ENCODE peak calls at places on chromosomes 16 and 17, in eight cellular contexts. O is heart left ventricle, B is kidney, M is fibroblast of mammary gland, T is WTC11, D is AG09319, S is fibroblast of the aortic adventitia, J is astrocyte of the cerebellum. E is an unnamed sample.
A peak's percentile ranks its signal among the peaks of the same experiment; 100 is the strongest.

GRCh38 chr17:45104029-45104428 is 28.3 kb downstream of the PLCD3 start:
- DNase-seq in O (no peak), B (no peak), M (peak; percentile 41), T (no peak), D (no peak), S (no peak), J (no peak), E (no peak)

GRCh38 chr16:2026461-2027023 is at the start of gene NHERF2:
- DNase-seq in O (no peak), B (peak; percentile 79), M (no peak), T (no peak), D (no peak), S (no peak), J (no peak), E (no peak)

GRCh38 chr17:794876-795275 is 12.7 kb downstream of the MRM3 start:
- DNase-seq in O (peak; percentile 91), B (peak; percentile 92), M (peak; percentile 75), T (peak; percentile 81), D (peak; percentile 40), S (peak; percentile 79), J (peak; percentile 52), E (peak; percentile 43)

GRCh38 chr16:31213877-31214704 is at the start of gene TRIM72:
- DNase-seq in O (no peak), B (no peak), M (no peak), T (no peak), D (no peak), S (no peak), J (no peak), E (no peak)

GRCh38 chr17:76904116-76904515 is 35.9 kb downstream of the MGAT5B start:
- DNase-seq in O (no peak), B (peak; percentile 51), M (no peak), T (no peak), D (no peak), S (no peak), J (no peak), E (no peak)

GRCh38 chr16:3983081-3983520 is 102.6 kb upstream of the CREBBP start:
- DNase-seq in O (peak; percentile 72), B (no peak), M (peak; percentile 56), T (peak; percentile 89), D (no peak), S (peak; percentile 60), J (peak; percentile 53), E (peak; percentile 73)

GRCh38 chr16:14249291-14250032 is 178.3 kb downstream of the MRTFB start:
- DNase-seq in O (no peak), B (no peak), M (peak; percentile 51), T (peak; percentile 45), D (peak; percentile 2), S (peak; percentile 71), J (peak; percentile 23), E (peak; percentile 24)

GRCh38 chr17:43701318-43701743 is 39.6 kb upstream of the MEOX1 start:
- DNase-seq in O (no peak), B (no peak), M (peak; percentile 85), T (no peak), D (peak; percentile 19), S (no peak), J (peak; percentile 79), E (no peak)

GRCh38 chr17:27628376-27628775 is 2.6 kb upstream of the LGALS9 start:
- DNase-seq in O (no peak), B (peak; percentile 34), M (no peak), T (no peak), D (no peak), S (no peak), J (no peak), E (no peak)

GRCh38 chr16:24890746-24891145 is 45.0 kb downstream of the SLC5A11 start:
- DNase-seq in O (no peak), B (no peak), M (no peak), T (no peak), D (no peak), S (no peak), J (no peak), E (no peak)

GRCh38 chr16:70454221-70455034 is at the start of gene FCSK:
- DNase-seq in O (peak; percentile 85), B (peak; percentile 89), M (peak; percentile 63), T (peak; percentile 84), D (no peak), S (peak; percentile 72), J (no peak), E (peak; percentile 80)

DNA sequence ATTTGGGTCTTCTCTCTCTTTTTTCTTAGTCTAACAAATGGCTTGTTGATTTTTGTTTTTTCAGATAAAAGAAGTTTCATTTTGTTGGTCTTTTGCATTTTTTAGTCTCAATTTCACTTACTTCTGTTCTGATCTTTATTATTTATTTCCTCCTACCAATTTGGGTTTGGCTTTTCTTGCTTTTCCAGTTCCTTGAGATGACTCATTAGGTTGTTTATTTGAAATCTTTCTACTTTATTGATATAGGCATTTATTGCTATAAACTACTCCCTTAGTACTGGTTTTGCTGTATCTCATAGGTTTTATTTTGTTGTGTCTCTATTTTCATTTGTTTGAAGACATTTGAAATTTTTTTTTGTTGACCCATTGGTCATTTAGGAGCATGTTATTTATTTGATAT is 152.2 kb upstream of the MPHOSPH6 start:
- DNase-seq in O (no peak), B (no peak), M (no peak), T (no peak), D (no peak), S (no peak), J (no peak), E (no peak)
- TF ChIP-seq CTCF in O (no peak), B (no peak), M (no peak), T (no peak), D (no peak), S (no peak), J (no peak), E (no peak)

GRCh38 chr16:7736138-7736537 is 403.5 kb downstream of the RBFOX1 start:
- DNase-seq in O (no peak), B (no peak), M (no peak), T (no peak), D (no peak), S (no peak), J (no peak), E (no peak)
- TF ChIP-seq CTCF in O (no peak), B (no peak), M (no peak), T (no peak), D (no peak), S (no peak), J (no peak), E (no peak)

GRCh38 chr17:46876353-46876887 is 25.0 kb downstream of the WNT9B start:
- DNase-seq in O (no peak), B (peak; percentile 85), M (no peak), T (peak; percentile 62), D (no peak), S (no peak), J (no peak), E (peak; percentile 28)
- TF ChIP-seq CTCF in O (no peak), B (peak; percentile 46), M (no peak), T (peak; percentile 43), D (no peak), S (no peak), J (no peak), E (peak; percentile 64)

GRCh38 chr16:67209565-67209964 is 10.6 kb downstream of the ELMO3 start:
- DNase-seq in O (no peak), B (no peak), M (no peak), T (no peak), D (no peak), S (no peak), J (no peak), E (no peak)

GRCh38 chr16:67207857-67208524 is 9.1 kb downstream of the ELMO3 start:
- DNase-seq in O (no peak), B (peak; percentile 64), M (peak; percentile 46), T (no peak), D (no peak), S (no peak), J (no peak), E (no peak)

GRCh38 chr16:67208525-67208896 is 9.6 kb downstream of the ELMO3 start:
- DNase-seq in O (no peak), B (no peak), M (no peak), T (no peak), D (no peak), S (no peak), J (no peak), E (no peak)

GRCh38 chr16:67211674-67212073 is 12.7 kb downstream of the ELMO3 start:
- DNase-seq in O (no peak), B (no peak), M (no peak), T (no peak), D (no peak), S (no peak), J (no peak), E (no peak)

DNA sequence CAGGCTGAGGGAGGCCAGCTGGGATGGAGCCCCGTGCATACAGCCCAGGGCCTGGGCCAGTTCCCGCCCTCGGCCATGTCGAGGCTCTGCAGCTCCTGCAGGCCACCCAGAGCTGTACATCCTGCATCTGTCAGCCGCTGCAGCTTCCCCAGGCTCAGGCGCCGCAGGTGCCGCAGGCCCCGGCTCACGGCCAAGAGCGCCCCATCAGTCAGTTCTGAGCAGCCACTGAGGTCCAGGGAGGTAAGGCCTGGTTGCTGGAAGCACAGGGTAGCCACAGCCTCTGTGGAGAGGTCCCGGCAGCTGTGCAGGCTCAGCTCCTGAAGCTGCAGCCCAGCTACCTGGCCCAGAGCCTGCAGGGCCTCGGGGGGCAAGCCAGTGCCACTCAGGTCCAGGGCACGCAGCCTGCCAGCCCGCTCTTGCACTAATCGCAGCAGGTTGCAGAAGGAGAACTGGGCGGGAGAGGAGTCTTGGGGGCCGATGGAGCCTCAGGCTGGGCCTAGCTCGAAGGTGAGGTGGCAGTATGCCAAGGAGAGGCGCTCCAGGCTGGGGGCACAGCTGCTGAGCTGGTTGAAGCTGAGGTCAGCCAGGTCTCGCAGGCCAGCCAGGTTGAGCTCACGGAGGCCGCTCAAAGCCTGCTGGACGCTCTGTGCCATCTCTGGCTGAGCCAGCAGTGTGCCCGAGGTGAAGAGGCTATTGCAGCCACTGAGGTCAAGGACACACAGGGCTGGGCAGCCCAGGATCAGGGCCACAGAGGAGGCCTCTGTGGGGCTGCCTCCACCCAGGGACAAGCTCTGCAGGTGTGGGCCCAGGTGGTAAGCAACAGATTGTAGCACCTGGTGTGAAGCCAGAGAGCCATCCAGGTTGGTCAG is 11.4 kb downstream of the ELMO3 start:
- DNase-seq in O (no peak), B (no peak), M (no peak), T (peak; percentile 37), D (no peak), S (no peak), J (no peak), E (no peak)
- TF ChIP-seq CTCF in O (no peak), B (no peak), M (no peak), T (no peak), D (no peak), S (no peak), J (no peak), E (no peak)

GRCh38 chr16:87844374-87844733 is 25.0 kb downstream of the SLC7A5 start:
- DNase-seq in O (peak; percentile 79), B (no peak), M (peak; percentile 63), T (peak; percentile 69), D (no peak), S (no peak), J (no peak), E (no peak)
- TF ChIP-seq CTCF in O (no peak), B (no peak), M (no peak), T (peak; percentile 36), D (no peak), S (no peak), J (peak; percentile 34), E (peak; percentile 28)

GRCh38 chr17:66310528-66311148 is 8.2 kb downstream of the PRKCA start:
- DNase-seq in O (no peak), B (no peak), M (no peak), T (peak; percentile 44), D (no peak), S (no peak), J (no peak), E (no peak)
- TF ChIP-seq CTCF in O (no peak), B (no peak), M (peak; percentile 9), T (peak; percentile 54), D (no peak), S (peak; percentile 11), J (no peak), E (no peak)